ENCODE peak calls at places on chromosomes 5 and 9, in nine cellular contexts. Z is endothelial cell; R is Calu3; U is GM13977; J is CD8-positive, alpha-beta T cell; Y is A549; L is NB4; M is CD4-positive, alpha-beta T cell; V is gastrocnemius medialis. C is an unnamed sample.

GRCh38 chr9:79542735-79543504 is 28.8 kb upstream of the TLE4 start:
- DNase-seq in Z (no peak), R (no peak), U (no peak), J (no peak), Y (no peak), L (no peak), M (no peak), V (no peak), C (no peak)

GRCh38 chr9:37486616-37487544 is 1.1 kb downstream of the POLR1E start:
- DNase-seq in Z (no peak), R (no peak), U (no peak), J (no peak), Y (no peak), L (peak), M (no peak), V (no peak), C (no peak)

GRCh38 chr5:1004598-1005361 is 3.8 kb upstream of the NKD2 start:
- DNase-seq in Z (peak), R (no peak), U (no peak), J (no peak), Y (peak), L (peak), M (peak), V (peak), C (peak)

GRCh38 chr5:83306572-83307241 is 164.8 kb upstream of the VCAN start:
- DNase-seq in Z (no peak), R (no peak), U (peak), J (no peak), Y (no peak), L (peak), M (no peak), V (peak), C (no peak)

GRCh38 chr5:79774171-79774854 is 84.7 kb downstream of the CMYA5 start:
- DNase-seq in Z (peak), R (peak), U (no peak), J (no peak), Y (peak), L (peak), M (no peak), V (no peak), C (no peak)

GRCh38 chr5:81225463-81225862 is 7.7 kb upstream of the CKMT2 start:
- DNase-seq in Z (no peak), R (no peak), U (no peak), J (no peak), Y (no peak), L (no peak), M (no peak), V (no peak), C (no peak)

GRCh38 chr9:69204378-69204777 is 30.3 kb downstream of the TJP2 start:
- DNase-seq in Z (no peak), R (no peak), U (no peak), J (no peak), Y (no peak), L (no peak), M (no peak), V (no peak), C (no peak)

GRCh38 chr9:136060671-136061371 is 34.3 kb downstream of the NACC2 start:
- DNase-seq in Z (no peak), R (no peak), U (no peak), J (no peak), Y (no peak), L (no peak), M (no peak), V (no peak), C (no peak)

GRCh38 chr5:135834639-135835529 is at the start of gene SLC25A48:
- DNase-seq in Z (peak), R (peak), U (peak), J (no peak), Y (peak), L (no peak), M (no peak), V (no peak), C (no peak)

GRCh38 chr9:137813167-137813566 is 64.4 kb upstream of the CACNA1B start:
- DNase-seq in Z (no peak), R (no peak), U (no peak), J (no peak), Y (no peak), L (no peak), M (no peak), V (no peak), C (no peak)

GRCh38 chr9:112819635-112820496 is 69.3 kb downstream of the SNX30 start:
- DNase-seq in Z (peak), R (peak), U (peak), J (no peak), Y (peak), L (peak), M (no peak), V (peak), C (no peak)

GRCh38 chr5:128224336-128224735 is 140.8 kb downstream of the SLC12A2 start:
- DNase-seq in Z (no peak), R (no peak), U (no peak), J (no peak), Y (no peak), L (no peak), M (no peak), V (no peak), C (no peak)

GRCh38 chr5:149656576-149657182 is 73.4 kb upstream of the PPARGC1B start:
- DNase-seq in Z (peak), R (peak), U (peak), J (no peak), Y (peak), L (peak), M (no peak), V (no peak), C (no peak)

GRCh38 chr9:134475051-134475790 is 149.0 kb downstream of the RXRA start:
- DNase-seq in Z (peak), R (no peak), U (peak), J (no peak), Y (no peak), L (no peak), M (no peak), V (no peak), C (no peak)

GRCh38 chr9:107927276-107927675 is 437.7 kb upstream of the KLF4 start:
- DNase-seq in Z (no peak), R (no peak), U (no peak), J (no peak), Y (no peak), L (no peak), M (no peak), V (no peak), C (no peak)

GRCh38 chr9:127188396-127188795 is 66.0 kb upstream of the ANGPTL2 start:
- DNase-seq in Z (no peak), R (no peak), U (no peak), J (no peak), Y (no peak), L (no peak), M (no peak), V (no peak), C (no peak)

GRCh38 chr9:127194881-127195713 is 69.5 kb upstream of the GARNL3 start:
- DNase-seq in Z (no peak), R (no peak), U (no peak), J (no peak), Y (peak), L (no peak), M (no peak), V (peak), C (no peak)

GRCh38 chr5:60494635-60495034 is 205.3 kb downstream of the DEPDC1B start:
- DNase-seq in Z (no peak), R (no peak), U (peak), J (no peak), Y (no peak), L (no peak), M (no peak), V (no peak), C (no peak)

GRCh38 chr9:19934301-19934868 is 145.5 kb upstream of the SLC24A2 start:
- DNase-seq in Z (peak), R (peak), U (no peak), J (no peak), Y (no peak), L (no peak), M (no peak), V (no peak), C (no peak)

GRCh38 chr9:75149841-75150241 is 61.5 kb downstream of the OSTF1 start:
- DNase-seq in Z (no peak), R (no peak), U (no peak), J (no peak), Y (no peak), L (peak), M (no peak), V (no peak), C (no peak)

GRCh38 chr9:98034593-98035546 is 21.7 kb upstream of the NANS start:
- DNase-seq in Z (peak), R (peak), U (peak), J (peak), Y (peak), L (peak), M (peak), V (peak), C (peak)

GRCh38 chr5:7714119-7714518 is 136.8 kb downstream of the CFAP90 start:
- DNase-seq in Z (no peak), R (no peak), U (no peak), J (no peak), Y (no peak), L (no peak), M (no peak), V (no peak), C (no peak)

GRCh38 chr5:22709743-22710142 is 143.4 kb downstream of the CDH12 start:
- DNase-seq in Z (no peak), R (no peak), U (no peak), J (no peak), Y (no peak), L (no peak), M (no peak), V (no peak), C (no peak)

GRCh38 chr9:76216161-76216649 is 178.0 kb downstream of the RFK start:
- DNase-seq in Z (no peak), R (no peak), U (no peak), J (no peak), Y (peak), L (peak), M (no peak), V (no peak), C (no peak)

GRCh38 chr9:127447416-127448111 is 3.6 kb downstream of the RPL12 start:
- DNase-seq in Z (no peak), R (no peak), U (no peak), J (no peak), Y (no peak), L (peak), M (no peak), V (no peak), C (no peak)

GRCh38 chr9:133703571-133704399 is 34.4 kb downstream of the SARDH start:
- DNase-seq in Z (no peak), R (no peak), U (no peak), J (no peak), Y (no peak), L (no peak), M (no peak), V (no peak), C (no peak)

GRCh38 chr5:117803533-117803932 is 1184.8 kb downstream of the DTWD2 start:
- DNase-seq in Z (no peak), R (no peak), U (no peak), J (no peak), Y (no peak), L (no peak), M (no peak), V (no peak), C (no peak)

GRCh38 chr5:149935431-149935901 is 9.1 kb downstream of the PDE6A start:
- DNase-seq in Z (no peak), R (no peak), U (no peak), J (no peak), Y (no peak), L (no peak), M (no peak), V (no peak), C (no peak)

GRCh38 chr9:93949694-93950449 is 5.3 kb downstream of the BARX1 start:
- DNase-seq in Z (no peak), R (no peak), U (no peak), J (no peak), Y (no peak), L (peak), M (no peak), V (no peak), C (no peak)

GRCh38 chr5:17978954-17979353 is 344.7 kb downstream of the TAF11L14 start:
- DNase-seq in Z (no peak), R (no peak), U (no peak), J (no peak), Y (no peak), L (no peak), M (no peak), V (no peak), C (no peak)

GRCh38 chr5:126454081-126454480 is 30.9 kb downstream of the GRAMD2B start:
- DNase-seq in Z (no peak), R (no peak), U (no peak), J (no peak), Y (no peak), L (no peak), M (no peak), V (no peak), C (no peak)

GRCh38 chr9:79975471-79976316 is 403.9 kb downstream of the TLE4 start:
- DNase-seq in Z (no peak), R (no peak), U (no peak), J (no peak), Y (no peak), L (no peak), M (no peak), V (peak), C (no peak)

GRCh38 chr9:38081356-38082108 is 12.5 kb upstream of the SHB start:
- DNase-seq in Z (no peak), R (no peak), U (no peak), J (no peak), Y (no peak), L (no peak), M (no peak), V (no peak), C (no peak)

GRCh38 chr5:57482671-57483106 is at the start of gene ACTBL2:
- DNase-seq in Z (no peak), R (peak), U (no peak), J (no peak), Y (no peak), L (no peak), M (no peak), V (no peak), C (no peak)

GRCh38 chr9:6873862-6874261 is 116.1 kb downstream of the KDM4C start:
- DNase-seq in Z (no peak), R (no peak), U (no peak), J (no peak), Y (no peak), L (no peak), M (no peak), V (no peak), C (no peak)

GRCh38 chr9:70639853-70640814 is 225.7 kb upstream of the KLF9 start:
- DNase-seq in Z (peak), R (peak), U (no peak), J (no peak), Y (peak), L (peak), M (no peak), V (no peak), C (no peak)
- TF ChIP-seq CTCF in Z (peak), R (no peak), U (peak), J (peak), Y (peak), L (peak), M (no peak), V (peak), C (no peak)

DNA sequence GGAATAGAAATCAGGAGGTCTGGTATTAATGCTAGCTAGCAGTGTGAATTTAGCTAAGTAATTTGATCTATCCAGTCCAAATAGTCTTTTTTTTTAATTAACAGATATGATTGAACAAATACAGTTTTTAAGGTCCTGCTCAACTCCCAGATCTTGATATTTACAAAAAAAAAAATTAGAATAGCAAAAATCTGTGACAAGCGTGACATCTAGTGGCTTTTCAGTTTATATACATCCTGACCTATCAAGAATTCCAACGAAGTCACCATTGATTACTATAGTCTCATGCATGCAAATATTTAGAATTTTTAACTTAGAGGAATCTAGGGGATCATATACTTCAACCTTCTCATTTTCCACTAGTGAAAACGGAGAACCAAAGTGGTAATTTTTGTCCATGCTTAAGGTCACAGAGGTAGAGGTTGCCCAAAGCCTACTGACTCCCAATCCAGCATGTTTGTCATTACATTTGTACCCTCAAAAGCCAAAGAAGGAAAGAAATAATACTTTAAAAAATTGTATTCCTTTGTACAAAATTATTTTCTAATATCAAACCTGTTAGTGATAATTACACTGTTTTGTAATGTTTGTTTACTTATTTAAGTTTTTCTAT is 17.6 kb upstream of the TARS1 start:
- DNase-seq in Z (no peak), R (no peak), U (no peak), J (no peak), Y (no peak), L (peak), M (no peak), V (no peak), C (no peak)
- TF ChIP-seq CTCF in Z (peak), R (peak), U (peak), J (peak), Y (peak), L (no peak), M (peak), V (no peak), C (no peak)

DNA sequence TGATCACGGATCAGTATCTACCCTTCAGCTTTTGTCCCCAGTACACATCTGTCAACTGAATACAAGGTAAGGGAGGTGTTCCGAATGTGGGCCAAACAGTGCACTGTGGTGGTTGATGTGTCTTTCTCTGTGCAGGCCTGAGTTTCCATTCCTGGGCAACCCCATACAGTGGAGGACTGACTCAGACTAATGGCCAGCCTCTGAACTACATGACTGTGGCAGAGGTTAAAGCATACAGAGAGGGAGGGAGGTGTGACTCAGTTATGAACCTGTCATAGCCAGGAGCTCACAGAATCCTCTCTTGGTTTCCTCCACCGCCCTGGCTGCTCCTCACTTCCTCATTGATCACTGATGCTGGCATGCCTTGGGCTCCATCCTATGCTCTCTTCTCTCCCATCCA is 136.4 kb upstream of the TAS2R1 start:
- DNase-seq in Z (no peak), R (no peak), U (no peak), J (no peak), Y (no peak), L (no peak), M (no peak), V (no peak), C (no peak)
- TF ChIP-seq CTCF in Z (no peak), R (no peak), U (no peak), J (no peak), Y (no peak), L (no peak), M (no peak), V (no peak), C (no peak)

GRCh38 chr5:87007737-87008136 is 259.9 kb upstream of the RASA1 start:
- DNase-seq in Z (no peak), R (no peak), U (no peak), J (no peak), Y (no peak), L (no peak), M (no peak), V (no peak), C (no peak)
- TF ChIP-seq CTCF in Z (no peak), R (no peak), U (no peak), J (no peak), Y (no peak), L (no peak), M (no peak), V (no peak), C (no peak)

DNA sequence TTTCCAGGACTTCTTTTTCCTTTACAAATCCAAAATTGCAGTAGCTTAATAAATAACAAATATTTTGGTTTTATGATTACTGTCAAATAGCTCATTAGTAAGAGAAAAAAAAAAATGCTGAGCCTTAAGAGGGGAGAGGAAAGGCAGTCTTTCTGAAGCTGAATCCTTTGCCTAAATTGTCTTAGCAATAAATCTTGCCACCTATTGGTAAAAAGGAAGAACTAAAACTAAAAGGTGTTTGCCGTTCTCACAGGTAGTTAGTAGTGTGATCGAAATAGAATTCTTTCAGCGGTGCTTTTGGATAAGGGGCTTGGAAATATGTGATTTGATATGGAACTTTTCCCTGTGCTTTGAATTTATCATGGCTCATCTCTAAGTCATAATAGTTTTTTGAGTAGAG is 31.2 kb downstream of the PIK3R1 start:
- DNase-seq in Z (no peak), R (no peak), U (no peak), J (no peak), Y (no peak), L (no peak), M (no peak), V (no peak), C (no peak)
- TF ChIP-seq CTCF in Z (no peak), R (no peak), U (peak), J (peak), Y (peak), L (no peak), M (peak), V (no peak), C (no peak)

DNA sequence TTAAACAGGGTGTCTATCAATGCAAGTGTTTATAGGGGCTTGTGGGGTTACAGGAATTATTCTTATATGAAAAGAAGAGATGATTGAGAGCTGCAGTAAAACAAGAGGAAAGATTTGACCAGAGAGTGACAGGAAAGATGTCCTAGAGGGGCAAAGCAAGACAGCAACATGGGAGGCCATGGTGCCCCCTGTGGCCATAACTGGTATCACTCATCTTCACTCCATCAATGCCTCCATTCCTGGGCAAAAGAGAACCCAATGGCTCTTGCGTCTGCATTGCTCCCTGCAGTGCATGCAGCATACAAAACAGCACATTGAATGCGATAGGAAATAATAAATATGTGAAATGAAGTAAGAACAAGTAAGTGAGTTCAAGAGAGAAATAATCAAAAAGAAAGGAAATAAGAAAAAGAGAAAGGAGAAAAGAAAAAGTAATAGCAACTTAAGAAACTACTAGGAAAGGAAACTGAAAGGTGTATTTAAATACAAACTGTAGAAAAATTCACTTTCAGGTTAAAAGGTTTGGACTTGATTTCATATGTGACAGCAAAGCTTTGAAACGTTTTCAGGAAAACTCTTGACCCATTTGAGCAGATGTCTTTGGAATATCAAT is 206.6 kb downstream of the SEMA5A start:
- DNase-seq in Z (peak), R (no peak), U (no peak), J (no peak), Y (no peak), L (peak), M (no peak), V (no peak), C (no peak)
- TF ChIP-seq CTCF in Z (peak), R (peak), U (peak), J (no peak), Y (no peak), L (peak), M (no peak), V (no peak), C (no peak)

GRCh38 chr9:292915-293314 is 78.2 kb downstream of the DOCK8 start:
- DNase-seq in Z (no peak), R (no peak), U (no peak), J (no peak), Y (no peak), L (no peak), M (no peak), V (no peak), C (no peak)
- TF ChIP-seq CTCF in Z (no peak), R (no peak), U (no peak), J (no peak), Y (no peak), L (peak), M (no peak), V (no peak), C (no peak)